ENCODE peak calls at places on chromosome 3, in five cellular contexts. J is BE2C, V is HFF-Myc, G is Ammon's horn, U is body of pancreas. F is an unnamed sample.

GRCh38 chr3:26246901-26247300 is 375.7 kb upstream of the LRRC3B start:
- DNase-seq in J (no peak), V (no peak), G (no peak), U (no peak), F (no peak)

GRCh38 chr3:101950510-101950909 is 101.2 kb downstream of the NFKBIZ start:
- DNase-seq in J (no peak), V (peak; percentile 30), G (no peak), U (no peak), F (no peak)

GRCh38 chr3:98778383-98778782 is 15.2 kb downstream of the ST3GAL6 start:
- DNase-seq in J (no peak), V (no peak), G (no peak), U (no peak), F (no peak)

GRCh38 chr3:151107701-151108100 is 22.2 kb downstream of the MED12L start:
- DNase-seq in J (no peak), V (no peak), G (no peak), U (no peak), F (no peak)

GRCh38 chr3:42934910-42935309 is 29.0 kb downstream of the ZNF662 start:
- DNase-seq in J (no peak), V (no peak), G (no peak), U (no peak), F (no peak)

GRCh38 chr3:168828536-168828935 is 732.8 kb upstream of the GOLIM4 start:
- DNase-seq in J (no peak), V (no peak), G (no peak), U (no peak), F (no peak)

GRCh38 chr3:177279118-177279815 is 82.0 kb upstream of the TBL1XR1 start:
- DNase-seq in J (no peak), V (no peak), G (no peak), U (no peak), F (no peak)

GRCh38 chr3:177283983-177284382 is 86.7 kb upstream of the TBL1XR1 start:
- DNase-seq in J (no peak), V (no peak), G (no peak), U (no peak), F (no peak)

GRCh38 chr3:112333002-112333385 is at the start of gene CD200:
- DNase-seq in J (peak; percentile 81), V (no peak), G (peak; percentile 79), U (peak; percentile 48), F (peak; percentile 49)

GRCh38 chr3:70156808-70157207 is 155.6 kb downstream of the MDFIC2 start:
- DNase-seq in J (no peak), V (no peak), G (no peak), U (no peak), F (no peak)

GRCh38 chr3:29475854-29476253 is 195.0 kb downstream of the RBMS3 start:
- DNase-seq in J (no peak), V (no peak), G (no peak), U (no peak), F (no peak)

GRCh38 chr3:19997502-19997901 is 14.6 kb downstream of the PP2D1 start:
- DNase-seq in J (no peak), V (no peak), G (no peak), U (no peak), F (no peak)

GRCh38 chr3:12221663-12222062 is 63.0 kb upstream of the TIMP4 start:
- DNase-seq in J (no peak), V (no peak), G (no peak), U (no peak), F (no peak)

GRCh38 chr3:186413615-186414415 is 51.8 kb upstream of the DGKG start:
- DNase-seq in J (no peak), V (no peak), G (peak; percentile 84), U (peak; percentile 90), F (no peak)

GRCh38 chr3:143600762-143601161 is 247.5 kb downstream of the SLC9A9 start:
- DNase-seq in J (no peak), V (no peak), G (peak; percentile 44), U (no peak), F (no peak)

GRCh38 chr3:173513123-173513522 is 115.6 kb downstream of the NLGN1 start:
- DNase-seq in J (no peak), V (no peak), G (no peak), U (no peak), F (no peak)

GRCh38 chr3:143283432-143284128 is 164.0 kb downstream of the CHST2 start:
- DNase-seq in J (no peak), V (peak; percentile 33), G (no peak), U (no peak), F (no peak)

GRCh38 chr3:145032790-145033189 is 1061.2 kb downstream of the DIPK2A start:
- DNase-seq in J (no peak), V (no peak), G (no peak), U (no peak), F (no peak)

GRCh38 chr3:108006901-108007331 is 83.9 kb downstream of the CD47 start:
- DNase-seq in J (no peak), V (no peak), G (no peak), U (no peak), F (no peak)

GRCh38 chr3:171260430-171260829 is 199.8 kb downstream of the TNIK start:
- DNase-seq in J (no peak), V (no peak), G (peak; percentile 67), U (no peak), F (no peak)